ENCODE peak calls at places on chromosome 13, in five cellular contexts. One of them, this sample, is unnamed.

GRCh38 chr13:21372530-21372929 is 86.6 kb downstream of the ZDHHC20 start:
- DNase-seq in bronchial epithelial cell: no peak
- DNase-seq in GDM1: no peak
- DNase-seq in psoas muscle: no peak
- DNase-seq in NAMALWA: no peak
- DNase-seq in this sample: no peak

GRCh38 chr13:29756506-29756905 is 93.9 kb downstream of the UBL3 start:
- DNase-seq in psoas muscle: no peak
- DNase-seq in GDM1: no peak
- DNase-seq in bronchial epithelial cell: no peak
- DNase-seq in NAMALWA: no peak
- DNase-seq in this sample: no peak

GRCh38 chr13:39538826-39539555 is 64.0 kb downstream of the LHFPL6 start:
- DNase-seq in psoas muscle: no peak
- DNase-seq in NAMALWA: no peak
- DNase-seq in GDM1: no peak
- DNase-seq in bronchial epithelial cell: no peak
- DNase-seq in this sample: no peak

GRCh38 chr13:65926750-65927171 is 1303.4 kb downstream of the PCDH9 start:
- DNase-seq in NAMALWA: peak
- DNase-seq in bronchial epithelial cell: no peak
- DNase-seq in psoas muscle: no peak
- DNase-seq in GDM1: no peak
- DNase-seq in this sample: no peak

GRCh38 chr13:78137404-78138142 is 218.9 kb upstream of the EDNRB start:
- DNase-seq in NAMALWA: peak
- DNase-seq in psoas muscle: no peak
- DNase-seq in GDM1: peak
- DNase-seq in bronchial epithelial cell: peak
- DNase-seq in this sample: peak

GRCh38 chr13:99709134-99709533 is 207.9 kb downstream of the TM9SF2 start:
- DNase-seq in psoas muscle: no peak
- DNase-seq in bronchial epithelial cell: no peak
- DNase-seq in GDM1: no peak
- DNase-seq in NAMALWA: no peak
- DNase-seq in this sample: no peak

GRCh38 chr13:102580552-102581169 is 16.1 kb upstream of the TPP2 start:
- DNase-seq in NAMALWA: peak
- DNase-seq in bronchial epithelial cell: peak
- DNase-seq in GDM1: peak
- DNase-seq in psoas muscle: no peak
- DNase-seq in this sample: peak

GRCh38 chr13:68481130-68481529 is 1251.0 kb upstream of the PCDH9 start:
- DNase-seq in psoas muscle: no peak
- DNase-seq in NAMALWA: no peak
- DNase-seq in GDM1: no peak
- DNase-seq in bronchial epithelial cell: no peak
- DNase-seq in this sample: no peak

GRCh38 chr13:53782400-53783030 is 753.9 kb downstream of the OLFM4 start:
- DNase-seq in psoas muscle: no peak
- DNase-seq in NAMALWA: peak
- DNase-seq in bronchial epithelial cell: peak
- DNase-seq in GDM1: peak
- DNase-seq in this sample: peak

GRCh38 chr13:96068729-96069128 is 15.5 kb upstream of the UGGT2 start:
- DNase-seq in GDM1: no peak
- DNase-seq in psoas muscle: no peak
- DNase-seq in NAMALWA: no peak
- DNase-seq in bronchial epithelial cell: no peak
- DNase-seq in this sample: no peak

GRCh38 chr13:98098511-98098910 is 44.4 kb upstream of the FARP1 start:
- DNase-seq in psoas muscle: no peak
- DNase-seq in NAMALWA: no peak
- DNase-seq in bronchial epithelial cell: no peak
- DNase-seq in GDM1: no peak
- DNase-seq in this sample: no peak

GRCh38 chr13:60922526-60923231 is 493.0 kb downstream of the PCDH20 start:
- DNase-seq in psoas muscle: no peak
- DNase-seq in bronchial epithelial cell: peak
- DNase-seq in NAMALWA: no peak
- DNase-seq in GDM1: no peak
- DNase-seq in this sample: no peak

GRCh38 chr13:72412481-72412880 is 314.9 kb downstream of the MZT1 start:
- DNase-seq in GDM1: no peak
- DNase-seq in bronchial epithelial cell: no peak
- DNase-seq in psoas muscle: no peak
- DNase-seq in NAMALWA: no peak
- DNase-seq in this sample: no peak

GRCh38 chr13:39859898-39860297 is 204.4 kb downstream of the COG6 start:
- DNase-seq in NAMALWA: no peak
- DNase-seq in GDM1: no peak
- DNase-seq in psoas muscle: no peak
- DNase-seq in bronchial epithelial cell: no peak
- DNase-seq in this sample: no peak

GRCh38 chr13:26971990-26972888 is 199.4 kb downstream of the USP12 start:
- DNase-seq in bronchial epithelial cell: peak
- DNase-seq in psoas muscle: no peak
- DNase-seq in GDM1: no peak
- DNase-seq in NAMALWA: peak
- DNase-seq in this sample: peak

GRCh38 chr13:29301027-29301426 is 294.5 kb downstream of the SLC7A1 start:
- DNase-seq in psoas muscle: no peak
- DNase-seq in NAMALWA: no peak
- DNase-seq in bronchial epithelial cell: no peak
- DNase-seq in GDM1: no peak
- DNase-seq in this sample: no peak

GRCh38 chr13:92843549-92843948 is 383.1 kb upstream of the GPC6 start:
- DNase-seq in bronchial epithelial cell: peak
- DNase-seq in NAMALWA: peak
- DNase-seq in GDM1: no peak
- DNase-seq in psoas muscle: no peak
- DNase-seq in this sample: no peak

GRCh38 chr13:51097353-51098043 is 13.6 kb downstream of the C13orf42 start:
- DNase-seq in NAMALWA: no peak
- DNase-seq in psoas muscle: no peak
- DNase-seq in bronchial epithelial cell: no peak
- DNase-seq in GDM1: no peak
- DNase-seq in this sample: no peak

GRCh38 chr13:99313473-99313872 is 6.3 kb upstream of the GPR183 start:
- DNase-seq in GDM1: no peak
- DNase-seq in bronchial epithelial cell: no peak
- DNase-seq in psoas muscle: no peak
- DNase-seq in NAMALWA: no peak
- DNase-seq in this sample: no peak

GRCh38 chr13:52949744-52950143 is 78.9 kb upstream of the OLFM4 start:
- DNase-seq in psoas muscle: no peak
- DNase-seq in NAMALWA: no peak
- DNase-seq in GDM1: no peak
- DNase-seq in bronchial epithelial cell: no peak
- DNase-seq in this sample: no peak

GRCh38 chr13:99734013-99734693 is 232.9 kb downstream of the TM9SF2 start:
- DNase-seq in GDM1: no peak
- DNase-seq in bronchial epithelial cell: no peak
- DNase-seq in psoas muscle: no peak
- DNase-seq in NAMALWA: no peak
- DNase-seq in this sample: no peak

GRCh38 chr13:97976551-97977375 is 23.3 kb downstream of the IPO5 start:
- DNase-seq in GDM1: no peak
- DNase-seq in NAMALWA: no peak
- DNase-seq in psoas muscle: no peak
- DNase-seq in bronchial epithelial cell: no peak
- DNase-seq in this sample: no peak

GRCh38 chr13:96796234-96796633 is 198.0 kb downstream of the OXGR1 start:
- DNase-seq in psoas muscle: no peak
- DNase-seq in GDM1: no peak
- DNase-seq in bronchial epithelial cell: peak
- DNase-seq in NAMALWA: no peak
- DNase-seq in this sample: no peak

GRCh38 chr13:27635256-27635655 is 13.6 kb downstream of the POLR1D start:
- DNase-seq in bronchial epithelial cell: peak
- DNase-seq in NAMALWA: no peak
- DNase-seq in GDM1: no peak
- DNase-seq in psoas muscle: no peak
- DNase-seq in this sample: peak

GRCh38 chr13:74528751-74529513 is 394.7 kb upstream of the KLF12 start:
- DNase-seq in psoas muscle: no peak
- DNase-seq in NAMALWA: no peak
- DNase-seq in GDM1: no peak
- DNase-seq in bronchial epithelial cell: peak
- DNase-seq in this sample: no peak

GRCh38 chr13:112997188-112998135 is 28.4 kb downstream of the MCF2L start:
- DNase-seq in NAMALWA: no peak
- DNase-seq in GDM1: no peak
- DNase-seq in psoas muscle: no peak
- DNase-seq in bronchial epithelial cell: no peak
- DNase-seq in this sample: no peak

GRCh38 chr13:43473437-43473836 is 313.3 kb downstream of the ENOX1 start:
- DNase-seq in NAMALWA: no peak
- DNase-seq in GDM1: no peak
- DNase-seq in psoas muscle: no peak
- DNase-seq in bronchial epithelial cell: no peak
- DNase-seq in this sample: no peak

GRCh38 chr13:43804461-43805070 is 17.8 kb upstream of the ENOX1 start:
- DNase-seq in bronchial epithelial cell: peak
- DNase-seq in psoas muscle: no peak
- DNase-seq in NAMALWA: peak
- DNase-seq in GDM1: peak
- DNase-seq in this sample: peak

GRCh38 chr13:24529478-24529877 is 16.9 kb upstream of the PARP4 start:
- DNase-seq in psoas muscle: no peak
- DNase-seq in NAMALWA: no peak
- DNase-seq in GDM1: no peak
- DNase-seq in bronchial epithelial cell: no peak
- DNase-seq in this sample: no peak

GRCh38 chr13:70527553-70527952 is 419.3 kb upstream of the KLHL1 start:
- DNase-seq in GDM1: no peak
- DNase-seq in NAMALWA: no peak
- DNase-seq in psoas muscle: no peak
- DNase-seq in bronchial epithelial cell: no peak
- DNase-seq in this sample: no peak

GRCh38 chr13:21615427-21615826 is 11.5 kb upstream of the MICU2 start:
- DNase-seq in GDM1: no peak
- DNase-seq in psoas muscle: no peak
- DNase-seq in NAMALWA: no peak
- DNase-seq in bronchial epithelial cell: no peak
- DNase-seq in this sample: no peak

GRCh38 chr13:42377640-42378382 is 105.9 kb downstream of the AKAP11 start:
- DNase-seq in psoas muscle: no peak
- DNase-seq in GDM1: peak
- DNase-seq in bronchial epithelial cell: no peak
- DNase-seq in NAMALWA: peak
- DNase-seq in this sample: no peak

GRCh38 chr13:83019986-83020385 is 862.3 kb downstream of the SLITRK1 start:
- DNase-seq in GDM1: no peak
- DNase-seq in psoas muscle: no peak
- DNase-seq in NAMALWA: no peak
- DNase-seq in bronchial epithelial cell: no peak
- DNase-seq in this sample: no peak

GRCh38 chr13:79870123-79870522 is 389.2 kb downstream of the NDFIP2 start:
- DNase-seq in GDM1: no peak
- DNase-seq in psoas muscle: no peak
- DNase-seq in bronchial epithelial cell: peak
- DNase-seq in NAMALWA: no peak
- DNase-seq in this sample: no peak

GRCh38 chr13:75801388-75801787 is 165.3 kb downstream of the LMO7 start:
- DNase-seq in GDM1: no peak
- DNase-seq in NAMALWA: no peak
- DNase-seq in psoas muscle: no peak
- DNase-seq in bronchial epithelial cell: no peak
- DNase-seq in this sample: no peak

This sample was measured in GF-D8.